ENCODE peak calls at places on chromosomes 2 and 18, in six cellular contexts. F is OCI-LY7, M is A549, K is transverse colon, P is IMR-90, L is SK-N-SH. V is an unnamed sample.

GRCh38 chr2:149184994-149185393 is 145.4 kb upstream of the LYPD6 start:
- DNase-seq in F (no peak), L (no peak), K (no peak), P (no peak), M (no peak), V (no peak)

GRCh38 chr18:76449110-76449453 is 46.0 kb downstream of the ZNF516 start:
- DNase-seq in M (no peak), P (no peak), L (no peak), K (no peak), F (no peak), V (no peak)

GRCh38 chr2:236205867-236206645 is 37.9 kb upstream of the GBX2 start:
- DNase-seq in P (no peak), K (no peak), F (no peak), M (no peak), L (no peak), V (no peak)

GRCh38 chr18:35610724-35611123 is 29.2 kb downstream of the GALNT1 start:
- DNase-seq in M (no peak), P (no peak), L (no peak), K (no peak), F (no peak), V (no peak)

GRCh38 chr2:100786297-100786658 is 33.7 kb upstream of the NPAS2 start:
- DNase-seq in K (peak), M (peak), L (no peak), P (peak), F (no peak), V (no peak)

GRCh38 chr2:178315083-178315482 is 120.8 kb downstream of the OSBPL6 start:
- DNase-seq in L (no peak), M (no peak), F (no peak), K (no peak), P (no peak), V (no peak)

GRCh38 chr2:140454717-140455116 is 1674.5 kb upstream of the NXPH2 start:
- DNase-seq in M (peak), L (no peak), F (no peak), K (no peak), P (peak), V (no peak)

GRCh38 chr2:113273031-113273551 is 5.6 kb downstream of the PAX8 start:
- DNase-seq in L (peak), M (peak), F (peak), K (no peak), P (peak), V (no peak)

GRCh38 chr2:43192039-43192438 is 34.4 kb downstream of the ZFP36L2 start:
- DNase-seq in L (no peak), M (peak), K (no peak), P (no peak), F (peak), V (no peak)

GRCh38 chr2:205925373-205926337 is 160.3 kb downstream of the INO80D start:
- DNase-seq in M (peak), P (peak), L (peak), K (peak), F (peak), V (peak)

GRCh38 chr2:88735853-88736252 is 44.4 kb downstream of the RPIA start:
- DNase-seq in L (no peak), K (peak), P (no peak), F (no peak), M (peak), V (no peak)

GRCh38 chr2:7539760-7540159 is 622.5 kb downstream of the RNF144A start:
- DNase-seq in L (no peak), P (no peak), K (no peak), F (no peak), M (no peak), V (no peak)

GRCh38 chr2:24024018-24024417 is 14.1 kb downstream of the MFSD2B start:
- DNase-seq in F (no peak), K (no peak), M (peak), P (peak), L (no peak), V (peak)
- TF ChIP-seq CTCF in F (no peak), K (no peak), M (peak), P (peak), L (peak), V (no peak)

DNA sequence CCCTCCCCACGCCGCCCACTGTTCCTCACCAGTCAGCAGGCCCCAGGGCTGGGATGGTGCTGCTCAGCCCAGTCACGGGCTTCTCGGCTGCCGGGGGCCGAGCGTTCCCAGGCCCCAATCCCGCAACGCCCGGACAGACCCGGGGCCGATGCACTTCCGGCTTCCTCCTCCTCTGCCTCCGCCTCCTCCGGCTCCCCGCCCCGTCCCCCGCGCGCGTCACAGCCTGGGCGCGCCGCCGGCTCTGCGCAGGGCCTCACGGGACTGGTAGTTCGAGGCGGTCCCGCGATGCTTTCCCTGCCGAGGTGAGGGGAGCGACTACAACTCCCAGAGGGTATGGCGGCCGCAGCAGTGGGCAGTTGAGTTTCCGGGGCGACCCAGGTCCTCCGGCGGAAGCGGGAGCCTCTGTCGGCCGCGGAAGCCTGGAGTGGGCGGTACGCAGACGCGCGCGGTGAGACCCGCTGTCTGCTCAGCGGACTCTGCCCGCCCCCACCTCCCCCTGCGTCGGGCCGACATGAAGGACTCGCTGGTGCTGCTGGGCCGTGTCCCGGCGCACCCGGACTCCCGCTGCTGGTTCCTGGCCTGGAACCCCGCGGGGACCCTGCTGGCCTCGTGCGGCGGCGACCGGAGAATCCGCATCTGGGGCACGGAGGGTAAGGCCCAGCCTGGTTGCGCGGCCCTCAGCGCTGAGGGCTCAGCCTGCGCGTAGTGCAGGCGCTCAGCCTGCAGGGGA is at the start of the genes CIAO1 and TMEM127:
- DNase-seq in L (peak), M (peak), P (peak), F (peak), K (peak), V (peak)
- TF ChIP-seq CTCF in L (no peak), M (no peak), P (peak), F (no peak), K (no peak), V (peak)

GRCh38 chr2:146734042-146734715 is 1110.7 kb upstream of the ACVR2A start:
- DNase-seq in F (peak), M (peak), K (no peak), L (peak), P (peak), V (no peak)

GRCh38 chr2:146734791-146735190 is 1110.0 kb upstream of the ACVR2A start:
- DNase-seq in M (no peak), K (no peak), F (no peak), L (no peak), P (no peak), V (no peak)

GRCh38 chr2:146730882-146731281 is 1113.9 kb upstream of the ACVR2A start:
- DNase-seq in M (no peak), P (peak), F (no peak), K (no peak), L (no peak), V (no peak)
- TF ChIP-seq CTCF in M (no peak), P (no peak), F (no peak), K (no peak), L (no peak), V (no peak)

DNA sequence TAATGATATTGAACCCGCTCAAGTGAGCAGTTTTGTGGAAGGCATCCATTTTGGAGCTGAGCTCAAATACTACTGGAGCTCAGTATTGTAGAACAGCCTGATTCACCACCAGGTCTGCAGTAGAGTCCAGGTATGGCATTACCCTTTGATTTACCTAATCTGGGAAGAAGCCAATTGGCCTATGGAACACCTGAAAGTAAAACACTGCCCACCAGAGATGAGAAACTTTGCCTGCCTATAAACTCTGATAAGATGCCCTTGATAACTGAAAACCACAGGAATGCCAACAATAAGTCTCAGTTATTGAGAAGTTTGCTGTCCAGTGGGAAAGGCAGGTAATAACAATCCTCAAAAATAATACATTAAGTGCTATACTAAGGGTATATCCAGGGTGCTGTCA is 25.5 kb upstream of the TDRD15 start:
- DNase-seq in P (no peak), M (no peak), L (no peak), K (no peak), F (no peak), V (no peak)
- TF ChIP-seq CTCF in P (no peak), M (no peak), L (no peak), K (no peak), F (no peak), V (no peak)

DNA sequence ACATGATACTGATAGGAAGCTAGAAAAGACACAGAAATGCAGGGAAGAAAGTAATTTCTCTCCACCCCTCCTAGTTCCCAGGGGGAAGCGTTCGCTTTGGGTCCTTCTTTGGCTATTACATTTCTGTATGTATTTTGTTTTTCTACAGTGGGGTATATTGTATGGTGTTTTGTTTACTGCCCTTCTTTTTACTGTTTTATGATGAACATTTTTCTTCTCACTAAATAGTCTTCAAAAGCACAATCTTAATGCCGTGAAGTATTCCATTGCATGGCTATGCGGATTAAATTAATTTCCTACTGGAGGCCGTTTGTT is 354 bp upstream of the TMBIM1 start:
- DNase-seq in P (no peak), F (no peak), K (no peak), L (no peak), M (no peak), V (no peak)
- TF ChIP-seq CTCF in P (no peak), F (peak), K (no peak), L (no peak), M (no peak), V (no peak)

GRCh38 chr18:63850636-63851035 is 36.9 kb upstream of the SERPINB2 start:
- DNase-seq in K (no peak), M (no peak), L (no peak), F (no peak), P (no peak), V (no peak)

GRCh38 chr18:63843008-63843407 is 44.5 kb upstream of the SERPINB2 start:
- DNase-seq in M (no peak), F (no peak), P (no peak), K (no peak), L (no peak), V (no peak)

GRCh38 chr18:63844254-63844653 is 43.3 kb upstream of the SERPINB2 start:
- DNase-seq in F (no peak), M (peak), L (no peak), P (peak), K (no peak), V (no peak)

GRCh38 chr18:63850010-63850409 is 37.5 kb upstream of the SERPINB2 start:
- DNase-seq in M (peak), P (peak), K (no peak), F (peak), L (peak), V (peak)

GRCh38 chr18:63848159-63848558 is 39.3 kb upstream of the SERPINB2 start:
- DNase-seq in P (peak), M (peak), F (peak), K (no peak), L (peak), V (peak)
- TF ChIP-seq CTCF in P (peak), M (peak), F (peak), K (peak), L (peak), V (peak)

DNA sequence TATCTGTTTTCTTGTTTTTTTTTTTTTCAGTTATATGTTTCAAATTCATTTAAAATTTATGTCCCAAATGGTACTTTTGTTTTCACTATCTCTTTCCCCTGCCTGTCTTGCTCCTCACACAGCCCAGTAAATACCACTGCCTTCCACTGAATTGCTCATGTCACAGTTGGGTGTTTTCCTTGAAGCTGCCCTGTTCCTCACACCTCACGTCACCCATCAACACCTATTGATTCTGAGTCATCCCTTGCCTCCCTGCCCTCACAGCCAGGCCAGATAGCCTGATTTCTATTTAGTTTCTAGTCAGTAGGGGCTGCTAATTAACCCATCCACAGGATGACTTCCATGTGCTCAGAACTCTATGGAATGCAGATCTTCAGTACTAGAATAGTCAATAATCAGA is 25.3 kb downstream of the FSHR start:
- DNase-seq in M (no peak), K (no peak), F (no peak), P (no peak), L (no peak), V (no peak)
- TF ChIP-seq CTCF in M (no peak), K (no peak), F (no peak), P (no peak), L (no peak), V (no peak)